ENCODE peak calls at places on chromosome 12, in seven cellular contexts. G is GM12878, E is thoracic aorta, J is prostate gland, Z is uterus, X is A549, M is right lobe of liver. H is an unnamed sample. For H3K4me1, the result is how much of the 10 kb centered on the place peaks cover.

GRCh38 chr12:93174048-93174447 is 203.7 kb upstream of the NUDT4 start:
- DNase-seq in M (no peak), E (no peak), X (no peak), J (peak), G (no peak), Z (no peak), H (no peak)

GRCh38 chr12:44873898-44874297 is 2.2 kb downstream of the NELL2 start:
- DNase-seq in Z (no peak), X (peak), J (no peak), E (no peak), M (no peak), G (no peak), H (no peak)

GRCh38 chr12:118633071-118633470 is 256.7 kb downstream of the SUDS3 start:
- DNase-seq in J (no peak), E (no peak), Z (no peak), M (no peak), G (no peak), X (no peak), H (no peak)

GRCh38 chr12:51985136-51985835 is 21.5 kb upstream of the TAMALIN start:
- DNase-seq in X (no peak), J (no peak), Z (no peak), M (no peak), E (no peak), G (no peak), H (no peak)

GRCh38 chr12:97650242-97650641 is 187.6 kb downstream of the RMST start:
- DNase-seq in Z (no peak), M (no peak), G (no peak), X (no peak), E (no peak), J (no peak), H (no peak)

GRCh38 chr12:31928246-31929139 is 30.7 kb upstream of the RESF1 start:
- DNase-seq in Z (no peak), X (no peak), J (no peak), G (no peak), E (no peak), M (no peak), H (no peak)

GRCh38 chr12:132084681-132085635 is 59.2 kb downstream of the DDX51 start:
- DNase-seq in Z (peak), J (no peak), M (peak), X (peak), G (no peak), E (peak), H (peak)

GRCh38 chr12:121144416-121144914 is 11.8 kb downstream of the P2RX7 start:
- DNase-seq in J (no peak), Z (no peak), E (no peak), G (no peak), M (no peak), X (peak), H (no peak)

GRCh38 chr12:114265036-114265435 is 140.9 kb downstream of the TBX5 start:
- DNase-seq in E (no peak), X (no peak), M (no peak), G (no peak), Z (no peak), J (no peak), H (no peak)

GRCh38 chr12:5102261-5102789 is 58.6 kb downstream of the KCNA5 start:
- DNase-seq in J (no peak), X (no peak), Z (no peak), E (no peak), M (no peak), G (no peak), H (no peak)

GRCh38 chr12:108129017-108129812 is at the start of gene WSCD2:
- DNase-seq in E (no peak), X (peak), J (peak), Z (peak), M (peak), G (no peak), H (peak)

GRCh38 chr12:92369643-92370042 is 224.0 kb upstream of the BTG1 start:
- DNase-seq in J (no peak), M (no peak), X (peak), G (no peak), E (no peak), Z (no peak), H (no peak)

GRCh38 chr12:120764766-120765165 is 39.1 kb downstream of the ACADS start:
- DNase-seq in Z (no peak), E (no peak), M (no peak), G (no peak), J (no peak), X (no peak), H (no peak)

GRCh38 chr12:102659200-102659911 is 179.0 kb upstream of the IGF1 start:
- DNase-seq in X (peak), G (no peak), J (no peak), Z (no peak), M (no peak), E (no peak), H (no peak)

GRCh38 chr12:72315858-72316257 is 43.7 kb downstream of the TRHDE start:
- DNase-seq in Z (no peak), M (no peak), J (no peak), X (no peak), G (no peak), E (no peak), H (no peak)

GRCh38 chr12:57744194-57744776 is 554 bp upstream of the TSPAN31 start:
- DNase-seq in M (peak), X (peak), Z (peak), E (peak), G (peak), J (peak), H (peak)

GRCh38 chr12:71010143-71010479 is 89.6 kb upstream of the PTPRR start:
- DNase-seq in M (no peak), G (no peak), Z (no peak), E (no peak), X (no peak), J (no peak), H (no peak)

GRCh38 chr12:91763654-91764439 is 381.8 kb downstream of the BTG1 start:
- DNase-seq in E (no peak), M (no peak), Z (no peak), X (no peak), G (no peak), J (no peak), H (no peak)

GRCh38 chr12:93325855-93326254 is 51.9 kb upstream of the NUDT4 start:
- DNase-seq in J (no peak), E (no peak), Z (no peak), G (no peak), M (no peak), X (no peak), H (no peak)

GRCh38 chr12:83793616-83794015 is 1106.9 kb downstream of the TMTC2 start:
- DNase-seq in Z (no peak), J (no peak), M (no peak), X (no peak), G (no peak), E (no peak), H (no peak)

GRCh38 chr12:69095765-69096477 is 143.4 kb upstream of the CPSF6 start:
- DNase-seq in J (no peak), Z (no peak), E (no peak), G (no peak), X (no peak), M (no peak), H (no peak)

GRCh38 chr12:132066345-132066685 is 77.8 kb downstream of the DDX51 start:
- DNase-seq in E (no peak), J (no peak), Z (no peak), M (no peak), X (no peak), G (peak), H (no peak)

GRCh38 chr12:82366182-82366581 is 7.9 kb downstream of the METTL25 start:
- DNase-seq in X (no peak), J (no peak), G (no peak), E (no peak), Z (no peak), M (no peak), H (no peak)

GRCh38 chr12:28629691-28630090 is 439.4 kb downstream of the CCDC91 start:
- DNase-seq in X (no peak), M (no peak), J (no peak), Z (no peak), G (no peak), E (no peak), H (no peak)

GRCh38 chr12:132188451-132189298 is 44.4 kb downstream of the NOC4L start:
- DNase-seq in E (no peak), G (no peak), X (no peak), M (no peak), J (no peak), Z (no peak), H (no peak)

GRCh38 chr12:2773199-2773875 is 21.4 kb upstream of the FKBP4 start:
- DNase-seq in J (no peak), G (no peak), Z (no peak), M (no peak), E (no peak), X (no peak), H (no peak)

GRCh38 chr12:6827437-6827894 is 741 bp upstream of the P3H3 start:
- DNase-seq in X (peak), M (peak), J (peak), Z (peak), E (peak), G (no peak), H (peak)

GRCh38 chr12:768434-768833 is 16.1 kb downstream of the WNK1 start:
- DNase-seq in M (no peak), J (no peak), X (no peak), E (no peak), Z (no peak), G (no peak), H (no peak)

GRCh38 chr12:765861-766260 is 13.5 kb downstream of the WNK1 start:
- DNase-seq in J (no peak), E (no peak), Z (no peak), X (no peak), G (no peak), M (no peak), H (no peak)

GRCh38 chr12:772056-772697 is 19.8 kb downstream of the WNK1 start:
- DNase-seq in G (no peak), X (no peak), J (no peak), E (no peak), Z (no peak), M (no peak), H (no peak)

GRCh38 chr12:774051-774614 is 21.8 kb downstream of the WNK1 start:
- DNase-seq in M (no peak), E (no peak), G (no peak), X (no peak), J (no peak), Z (no peak), H (no peak)

GRCh38 chr12:770474-770873 is 18.1 kb downstream of the WNK1 start:
- DNase-seq in E (no peak), Z (no peak), M (no peak), J (no peak), X (no peak), G (no peak), H (no peak)
- H3K4me1 ChIP-seq in E (under half), Z (under half), M (under half), J (under half), X (under half), G (under half), H (half or more)

GRCh38 chr12:122880668-122881067 is 15.3 kb downstream of the VPS37B start:
- DNase-seq in G (no peak), J (no peak), M (no peak), X (peak), Z (no peak), E (no peak), H (no peak)

GRCh38 chr12:122875590-122876220 is 20.2 kb downstream of the VPS37B start:
- DNase-seq in M (no peak), X (no peak), J (no peak), Z (no peak), G (peak), E (no peak), H (no peak)

GRCh38 chr12:122880155-122880605 is 15.7 kb downstream of the VPS37B start:
- DNase-seq in X (no peak), Z (no peak), G (no peak), J (no peak), E (no peak), M (no peak), H (no peak)

GRCh38 chr12:122876724-122877123 is 19.2 kb downstream of the VPS37B start:
- DNase-seq in Z (no peak), M (no peak), J (no peak), X (no peak), G (no peak), E (no peak), H (no peak)

GRCh38 chr12:122878780-122879612 is 16.9 kb downstream of the VPS37B start:
- DNase-seq in M (no peak), G (no peak), E (no peak), Z (no peak), J (no peak), X (no peak), H (no peak)
- H3K4me1 ChIP-seq in M (under half), G (under half), E (under half), Z (under half), J (under half), X (under half), H (half or more)

GRCh38 chr12:103814436-103814835 is 26.6 kb downstream of the NT5DC3 start:
- DNase-seq in E (no peak), Z (no peak), G (no peak), M (no peak), J (no peak), X (no peak), H (no peak)
- H3K4me1 ChIP-seq in E (under half), Z (under half), G (under half), M (under half), J (under half), X (under half), H (under half)

GRCh38 chr12:54389536-54390175 is 5.1 kb upstream of the ZNF385A start:
- DNase-seq in J (no peak), X (no peak), M (no peak), Z (no peak), G (no peak), E (no peak), H (no peak)
- H3K4me1 ChIP-seq in J (under half), X (under half), M (under half), Z (under half), G (under half), E (under half), H (under half)

GRCh38 chr12:111311011-111311410 is 57.9 kb downstream of the PHETA1 start:
- DNase-seq in M (no peak), E (no peak), X (no peak), G (no peak), Z (no peak), J (no peak), H (no peak)
- H3K4me1 ChIP-seq in M (under half), E (under half), X (under half), G (under half), Z (under half), J (under half), H (under half)

DNA sequence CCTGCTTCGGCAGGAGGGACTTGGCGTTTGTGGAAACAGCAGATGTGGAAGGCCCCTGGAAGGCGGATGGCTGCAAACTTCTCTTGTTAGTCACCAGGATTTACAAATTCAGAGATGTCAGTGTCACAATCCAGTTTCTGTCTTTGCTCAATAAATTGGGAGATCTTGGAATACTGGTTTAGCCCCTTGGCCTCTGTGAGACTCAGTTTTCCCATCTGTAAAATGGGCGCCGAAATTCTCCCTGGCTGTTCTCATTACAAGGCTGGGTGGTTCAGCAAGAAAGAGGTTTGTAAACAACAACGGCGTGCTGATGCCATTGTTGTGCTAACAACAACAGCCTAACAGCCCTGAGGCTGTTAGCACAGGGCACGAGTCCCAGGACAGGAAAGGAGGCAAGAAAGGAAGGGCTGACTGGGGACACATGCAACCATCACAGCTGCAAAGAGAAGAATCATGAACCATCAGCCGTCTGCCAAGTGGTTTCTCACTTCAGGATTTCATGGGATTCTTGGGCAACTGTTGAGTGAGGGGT is 127.5 kb downstream of the AACS start:
- DNase-seq in G (no peak), J (no peak), E (no peak), X (no peak), Z (no peak), M (no peak), H (no peak)
- H3K4me1 ChIP-seq in G (under half), J (under half), E (under half), X (under half), Z (under half), M (under half), H (under half)

DNA sequence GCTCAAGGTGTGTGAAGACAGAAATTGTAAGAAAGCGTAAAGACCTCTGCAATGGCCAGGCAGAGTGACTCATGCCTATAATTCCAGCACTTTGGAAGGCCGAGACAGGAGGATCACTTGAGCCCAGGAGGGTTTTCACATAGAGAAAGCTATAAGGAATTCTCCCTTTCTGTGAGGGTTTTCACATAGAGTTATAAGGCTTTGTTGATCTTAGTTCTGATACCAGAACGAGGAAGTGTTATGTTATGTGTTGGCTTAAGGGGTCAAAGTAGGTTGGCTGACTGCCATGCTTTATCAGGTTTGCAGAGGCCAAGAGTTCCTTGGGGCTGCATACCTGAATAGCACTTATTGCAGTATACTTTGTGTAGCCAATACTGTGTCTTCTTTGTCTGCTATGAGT is 139.1 kb downstream of the ERC1 start:
- DNase-seq in J (no peak), X (peak), G (no peak), E (no peak), Z (no peak), M (peak), H (no peak)
- H3K4me1 ChIP-seq in J (under half), X (under half), G (under half), E (under half), Z (under half), M (under half), H (under half)

DNA sequence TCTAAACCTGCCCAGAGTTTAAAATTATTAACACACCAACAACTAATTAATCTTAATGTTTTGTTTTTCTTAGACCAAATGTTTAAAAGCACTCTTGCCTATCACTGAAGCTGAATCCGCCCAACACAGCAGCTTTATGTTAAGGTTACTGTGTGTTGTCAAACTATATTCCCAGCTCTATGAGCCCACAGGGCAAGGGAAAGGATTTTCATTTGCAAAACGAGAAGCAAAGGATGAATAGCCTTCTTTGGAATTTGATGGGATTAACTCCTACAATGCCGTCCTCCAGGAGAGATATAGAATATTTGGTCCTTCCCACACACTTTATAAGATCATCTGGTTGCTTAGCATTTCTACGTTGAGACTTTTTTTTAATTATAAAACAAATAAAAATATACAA is 43.7 kb downstream of the DUSP16 start:
- DNase-seq in J (no peak), E (no peak), M (no peak), G (no peak), X (no peak), Z (no peak), H (no peak)
- H3K4me1 ChIP-seq in J (under half), E (under half), M (under half), G (under half), X (under half), Z (under half), H (under half)